ENCODE peak calls at places on chromosomes 7 and 10, in ten cellular contexts. D is GM13977, J is nephron progenitor cell, I is colonic mucosa, M is osteoblast, O is gastrocnemius medialis, A is iris pigment epithelial cell, T is non-pigmented ciliary epithelial cell, G is MCF 10A, H is aorta. S is an unnamed sample.

GRCh38 chr10:127977368-127978009 is 70.6 kb downstream of the PTPRE start:
- DNase-seq in A (peak), G (peak), J (no peak), O (peak), I (peak), M (peak), H (peak), T (no peak), D (no peak), S (no peak)

GRCh38 chr10:97255512-97256293 is 36.7 kb downstream of the ARHGAP19 start:
- DNase-seq in D (no peak), M (no peak), A (no peak), J (no peak), O (no peak), G (no peak), T (no peak), I (no peak), H (no peak), S (no peak)

GRCh38 chr10:43261578-43261965 is 5.3 kb downstream of the RASGEF1A start:
- DNase-seq in G (no peak), J (no peak), A (no peak), D (no peak), H (no peak), T (no peak), I (no peak), O (no peak), M (peak), S (no peak)

GRCh38 chr7:29288534-29289091 is 94.0 kb downstream of the CHN2 start:
- DNase-seq in D (no peak), M (no peak), G (no peak), O (no peak), J (no peak), T (no peak), A (no peak), H (no peak), I (no peak), S (no peak)

GRCh38 chr10:102266670-102267069 is 21.3 kb downstream of the GBF1 start:
- DNase-seq in D (no peak), G (no peak), M (no peak), A (no peak), O (no peak), J (no peak), H (no peak), T (no peak), I (no peak), S (no peak)

GRCh38 chr7:64863021-64863420 is 40.1 kb upstream of the ZNF273 start:
- DNase-seq in T (no peak), O (no peak), A (no peak), D (no peak), J (no peak), M (no peak), G (no peak), H (no peak), I (no peak), S (no peak)

GRCh38 chr10:14016011-14016536 is 314.6 kb downstream of the FRMD4A start:
- DNase-seq in D (no peak), G (peak), I (peak), H (peak), M (no peak), A (peak), T (no peak), O (peak), J (no peak), S (no peak)

GRCh38 chr10:121994429-121994881 is 5.5 kb downstream of the TACC2 start:
- DNase-seq in T (no peak), H (peak), D (no peak), M (no peak), O (peak), A (peak), I (peak), G (no peak), J (peak), S (no peak)

GRCh38 chr10:124152781-124153600 is 59.6 kb upstream of the CHST15 start:
- DNase-seq in D (peak), I (peak), A (peak), T (peak), G (peak), H (peak), J (no peak), O (peak), M (peak), S (no peak)

GRCh38 chr7:88041583-88041982 is 107.5 kb downstream of the ADAM22 start:
- DNase-seq in J (no peak), M (no peak), A (no peak), H (no peak), T (no peak), I (no peak), D (no peak), G (no peak), O (no peak), S (no peak)

GRCh38 chr10:86536294-86536861 is 14.8 kb upstream of the WAPL start:
- DNase-seq in I (no peak), M (no peak), G (no peak), H (peak), O (peak), T (no peak), D (peak), J (no peak), A (no peak), S (no peak)

GRCh38 chr10:128766915-128767314 is 640.7 kb upstream of the MKI67 start:
- DNase-seq in H (no peak), D (no peak), O (no peak), M (peak), I (peak), T (no peak), G (no peak), J (no peak), A (no peak), S (peak)

GRCh38 chr10:11775412-11775811 is 33.2 kb downstream of the ECHDC3 start:
- DNase-seq in J (no peak), G (no peak), A (no peak), D (no peak), O (no peak), M (no peak), T (no peak), I (no peak), H (no peak), S (no peak)

GRCh38 chr10:71776528-71776927 is 3.2 kb upstream of the VSIR start:
- DNase-seq in T (no peak), A (no peak), H (peak), I (no peak), G (no peak), D (no peak), M (no peak), O (no peak), J (no peak), S (no peak)

GRCh38 chr10:125689955-125690569 is 7.1 kb upstream of the TEX36 start:
- DNase-seq in O (no peak), J (no peak), A (no peak), T (no peak), G (no peak), I (no peak), H (no peak), M (no peak), D (no peak), S (no peak)

GRCh38 chr10:26938578-26938977 is 77.8 kb upstream of the ABI1 start:
- DNase-seq in M (peak), D (no peak), I (no peak), G (peak), T (no peak), H (no peak), J (no peak), O (no peak), A (no peak), S (no peak)

GRCh38 chr10:63520463-63521388 is 475 bp upstream of the REEP3 start:
- DNase-seq in H (peak), M (peak), J (peak), A (peak), T (no peak), G (peak), I (peak), O (peak), D (peak), S (no peak)

GRCh38 chr10:74079914-74080590 is 70.6 kb downstream of the AP3M1 start:
- DNase-seq in M (no peak), A (peak), T (no peak), D (no peak), J (no peak), G (peak), I (no peak), O (no peak), H (no peak), S (no peak)

GRCh38 chr7:17448479-17449423 is 150.3 kb downstream of the AHR start:
- DNase-seq in I (no peak), H (no peak), G (no peak), T (no peak), O (no peak), D (no peak), A (peak), J (no peak), M (no peak), S (no peak)

GRCh38 chr7:66837007-66837406 is 84.0 kb upstream of the TMEM248 start:
- DNase-seq in J (peak), I (peak), O (peak), H (no peak), T (no peak), M (no peak), D (no peak), G (peak), A (peak), S (no peak)

GRCh38 chr7:86939197-86939814 is 120.1 kb downstream of the ELAPOR2 start:
- DNase-seq in J (peak), D (no peak), G (peak), M (no peak), I (peak), H (no peak), A (peak), T (peak), O (no peak), S (no peak)

GRCh38 chr7:79854621-79855020 is 280.0 kb upstream of the GNAI1 start:
- DNase-seq in J (no peak), O (no peak), A (peak), I (no peak), G (no peak), M (no peak), H (no peak), D (no peak), T (no peak), S (no peak)

GRCh38 chr10:1400129-1400865 is 337.0 kb downstream of the ADARB2 start:
- DNase-seq in D (no peak), G (peak), J (no peak), O (no peak), M (no peak), T (no peak), H (no peak), I (peak), A (no peak), S (peak)

GRCh38 chr10:69460576-69461242 is 9.4 kb downstream of the TSPAN15 start:
- DNase-seq in G (no peak), A (no peak), H (no peak), T (no peak), D (no peak), I (no peak), M (no peak), O (no peak), J (no peak), S (no peak)

GRCh38 chr7:144134116-144134515 is 11.1 kb downstream of the OR2A14 start:
- DNase-seq in M (no peak), O (no peak), D (no peak), J (no peak), H (no peak), A (no peak), G (no peak), T (no peak), I (no peak), S (no peak)

GRCh38 chr10:42952358-42952757 is 124.5 kb upstream of the RET start:
- DNase-seq in D (no peak), T (no peak), O (peak), M (peak), G (no peak), J (peak), I (peak), A (no peak), H (no peak), S (peak)

GRCh38 chr7:75967055-75967454 is 27.3 kb downstream of the TMEM120A start:
- DNase-seq in T (no peak), G (no peak), A (no peak), O (no peak), J (no peak), D (no peak), H (no peak), M (no peak), I (peak), S (no peak)

GRCh38 chr7:118777308-118777707 is 552.8 kb downstream of the ANKRD7 start:
- DNase-seq in G (no peak), J (no peak), A (no peak), M (no peak), D (no peak), T (no peak), O (no peak), I (no peak), H (no peak), S (no peak)

GRCh38 chr10:93379366-93380042 is 102.6 kb downstream of the MYOF start:
- DNase-seq in I (no peak), O (no peak), H (no peak), A (peak), T (peak), G (peak), M (no peak), D (no peak), J (no peak), S (peak)

GRCh38 chr7:128137096-128137655 is 103.9 kb upstream of the LEP start:
- DNase-seq in A (peak), J (no peak), D (no peak), I (no peak), T (no peak), G (peak), H (no peak), O (no peak), M (peak), S (peak)

GRCh38 chr10:113059001-113059780 is 109.1 kb downstream of the TCF7L2 start:
- DNase-seq in T (no peak), A (peak), M (peak), J (peak), O (no peak), D (no peak), G (peak), H (peak), I (peak), S (no peak)

GRCh38 chr7:1787681-1788235 is 117.7 kb downstream of the ELFN1 start:
- DNase-seq in G (no peak), D (no peak), A (no peak), I (no peak), J (no peak), H (no peak), T (no peak), M (no peak), O (no peak), S (peak)

GRCh38 chr10:122033224-122033926 is 44.4 kb downstream of the TACC2 start:
- DNase-seq in J (no peak), O (peak), D (no peak), H (no peak), T (no peak), A (no peak), G (no peak), M (no peak), I (peak), S (no peak)